ENCODE peak calls at places on chromosome 1, in nine cellular contexts. One of them, this sample, is unnamed.

GRCh38 chr1:166350490-166350889 is 183.7 kb upstream of the FAM78B start:
- DNase-seq in AG04450: no peak
- DNase-seq in nucleus accumbens: no peak
- DNase-seq in NCI-H226: no peak
- DNase-seq in Kasumi-1: no peak
- DNase-seq in right lobe of liver: no peak
- DNase-seq in adrenal gland: no peak
- DNase-seq in EL: no peak
- DNase-seq in A549: no peak
- DNase-seq in this sample: no peak

GRCh38 chr1:35935436-35935835 is 4.5 kb downstream of the AGO3 start:
- DNase-seq in A549: no peak
- DNase-seq in Kasumi-1: no peak
- DNase-seq in AG04450: no peak
- DNase-seq in right lobe of liver: no peak
- DNase-seq in nucleus accumbens: no peak
- DNase-seq in NCI-H226: no peak
- DNase-seq in EL: no peak
- DNase-seq in adrenal gland: no peak
- DNase-seq in this sample: peak; percentile 60

GRCh38 chr1:201536542-201536941 is 2.4 kb upstream of the NAV1 start:
- DNase-seq in A549: no peak
- DNase-seq in NCI-H226: peak; percentile 55
- DNase-seq in Kasumi-1: no peak
- DNase-seq in nucleus accumbens: no peak
- DNase-seq in AG04450: no peak
- DNase-seq in adrenal gland: no peak
- DNase-seq in right lobe of liver: no peak
- DNase-seq in EL: peak; percentile 93
- DNase-seq in this sample: no peak

GRCh38 chr1:162275622-162276175 is 101.0 kb downstream of the SPATA46 start:
- DNase-seq in right lobe of liver: no peak
- DNase-seq in nucleus accumbens: no peak
- DNase-seq in adrenal gland: no peak
- DNase-seq in AG04450: no peak
- DNase-seq in A549: no peak
- DNase-seq in NCI-H226: no peak
- DNase-seq in EL: no peak
- DNase-seq in Kasumi-1: no peak
- DNase-seq in this sample: no peak

GRCh38 chr1:1680912-1681273 is 11.7 kb downstream of the SLC35E2B start:
- DNase-seq in adrenal gland: no peak
- DNase-seq in EL: no peak
- DNase-seq in A549: no peak
- DNase-seq in AG04450: no peak
- DNase-seq in nucleus accumbens: no peak
- DNase-seq in Kasumi-1: no peak
- DNase-seq in right lobe of liver: no peak
- DNase-seq in NCI-H226: no peak
- DNase-seq in this sample: no peak

GRCh38 chr1:205072286-205072685 is 12.0 kb downstream of the TMEM81 start:
- DNase-seq in Kasumi-1: no peak
- DNase-seq in nucleus accumbens: no peak
- DNase-seq in AG04450: no peak
- DNase-seq in EL: no peak
- DNase-seq in A549: no peak
- DNase-seq in adrenal gland: no peak
- DNase-seq in NCI-H226: no peak
- DNase-seq in right lobe of liver: no peak
- DNase-seq in this sample: no peak

GRCh38 chr1:192952646-192953045 is 106.5 kb downstream of the UCHL5 start:
- DNase-seq in adrenal gland: no peak
- DNase-seq in A549: no peak
- DNase-seq in NCI-H226: no peak
- DNase-seq in Kasumi-1: no peak
- DNase-seq in right lobe of liver: no peak
- DNase-seq in EL: no peak
- DNase-seq in AG04450: no peak
- DNase-seq in nucleus accumbens: no peak
- DNase-seq in this sample: no peak

GRCh38 chr1:93471911-93472310 is 24.0 kb downstream of the FNBP1L start:
- DNase-seq in right lobe of liver: no peak
- DNase-seq in AG04450: peak; percentile 15
- DNase-seq in Kasumi-1: no peak
- DNase-seq in adrenal gland: peak; percentile 24
- DNase-seq in nucleus accumbens: no peak
- DNase-seq in NCI-H226: peak; percentile 68
- DNase-seq in EL: peak; percentile 81
- DNase-seq in A549: no peak
- DNase-seq in this sample: peak; percentile 67

GRCh38 chr1:28518000-28518744 is 12.3 kb downstream of the RCC1 start:
- DNase-seq in EL: peak; percentile 89
- DNase-seq in nucleus accumbens: peak; percentile 61
- DNase-seq in right lobe of liver: peak; percentile 94
- DNase-seq in adrenal gland: peak; percentile 90
- DNase-seq in NCI-H226: peak; percentile 86
- DNase-seq in A549: peak; percentile 73
- DNase-seq in Kasumi-1: peak; percentile 80
- DNase-seq in AG04450: peak; percentile 60
- DNase-seq in this sample: peak; percentile 71

GRCh38 chr1:59139396-59139795 is 157.5 kb upstream of the FGGY start:
- DNase-seq in Kasumi-1: no peak
- DNase-seq in EL: no peak
- DNase-seq in adrenal gland: peak; percentile 78
- DNase-seq in A549: peak; percentile 42
- DNase-seq in NCI-H226: peak; percentile 59
- DNase-seq in right lobe of liver: no peak
- DNase-seq in AG04450: no peak
- DNase-seq in nucleus accumbens: no peak
- DNase-seq in this sample: no peak

GRCh38 chr1:162360874-162361260 is 15.8 kb downstream of the SPATA46 start:
- DNase-seq in A549: no peak
- DNase-seq in Kasumi-1: no peak
- DNase-seq in right lobe of liver: peak; percentile 49
- DNase-seq in EL: no peak
- DNase-seq in NCI-H226: no peak
- DNase-seq in nucleus accumbens: no peak
- DNase-seq in AG04450: no peak
- DNase-seq in adrenal gland: no peak
- DNase-seq in this sample: no peak